ENCODE peak calls at places on chromosomes 11 and 22, in nine cellular contexts. A, B, Q, R, W, X, F, O and E are unnamed samples.

GRCh38 chr11:128790200-128790599 is 76.9 kb downstream of the KCNJ1 start:
- DNase-seq in A (peak), B (no peak), Q (no peak), R (no peak), W (no peak), X (no peak), F (no peak), O (no peak), E (no peak)

GRCh38 chr22:27512283-27512761 is 289.2 kb downstream of the MN1 start:
- DNase-seq in A (peak), B (no peak), Q (peak), R (peak), W (no peak), X (no peak), F (no peak), O (peak), E (peak)

GRCh38 chr22:24994070-24994763 is 41.7 kb downstream of the KIAA1671 start:
- DNase-seq in A (no peak), B (no peak), Q (no peak), R (no peak), W (no peak), X (no peak), F (no peak), O (peak), E (no peak)

GRCh38 chr11:134669796-134670195 is 257.8 kb upstream of the B3GAT1 start:
- DNase-seq in A (no peak), B (no peak), Q (no peak), R (no peak), W (no peak), X (no peak), F (no peak), O (no peak), E (no peak)

GRCh38 chr22:46047841-46048595 is 71.1 kb upstream of the WNT7B start:
- DNase-seq in A (peak), B (no peak), Q (peak), R (no peak), W (no peak), X (no peak), F (no peak), O (no peak), E (peak)

GRCh38 chr11:12289667-12290476 is 87.5 kb upstream of the PARVA start:
- DNase-seq in A (no peak), B (no peak), Q (no peak), R (no peak), W (peak), X (no peak), F (no peak), O (no peak), E (no peak)

GRCh38 chr11:127238321-127238720 is 237.8 kb upstream of the KIRREL3 start:
- DNase-seq in A (no peak), B (no peak), Q (no peak), R (no peak), W (no peak), X (no peak), F (no peak), O (no peak), E (no peak)

GRCh38 chr11:128716661-128717210 is 22.9 kb downstream of the FLI1 start:
- DNase-seq in A (no peak), B (no peak), Q (no peak), R (no peak), W (peak), X (no peak), F (no peak), O (no peak), E (no peak)

GRCh38 chr11:117826360-117826635 is 1.8 kb upstream of the FXYD2 start:
- DNase-seq in A (no peak), B (no peak), Q (no peak), R (no peak), W (no peak), X (no peak), F (no peak), O (no peak), E (peak)

GRCh38 chr11:64391839-64392238 is 32.9 kb downstream of the RPS6KA4 start:
- DNase-seq in A (no peak), B (no peak), Q (no peak), R (no peak), W (no peak), X (no peak), F (no peak), O (no peak), E (no peak)

GRCh38 chr11:80595011-80595410 is 1154.2 kb upstream of the TENM4 start:
- DNase-seq in A (no peak), B (no peak), Q (no peak), R (no peak), W (no peak), X (no peak), F (no peak), O (no peak), E (no peak)

GRCh38 chr11:38169286-38169685 is 1571.2 kb upstream of the RAG2 start:
- DNase-seq in A (no peak), B (no peak), Q (no peak), R (no peak), W (no peak), X (no peak), F (no peak), O (no peak), E (no peak)

GRCh38 chr11:67062526-67063373 is 6.1 kb downstream of the RHOD start:
- DNase-seq in A (no peak), B (no peak), Q (no peak), R (no peak), W (no peak), X (no peak), F (no peak), O (no peak), E (peak)

GRCh38 chr11:43282607-43283440 is 29.0 kb upstream of the API5 start:
- DNase-seq in A (no peak), B (peak), Q (peak), R (peak), W (peak), X (peak), F (peak), O (no peak), E (peak)